ENCODE peak calls at places on chromosomes 7 and 10, in six cellular contexts. O is CD8-positive, alpha-beta T cell; S is PC-9; J is fibroblast of lung; I is keratinocyte; M is heart right ventricle. G is an unnamed sample.
A peak's percentile ranks its signal among the peaks of the same experiment; 100 is the strongest.

GRCh38 chr7:96827701-96828100 is 118.1 kb upstream of the SEM1 start:
- DNase-seq in O (no peak), S (no peak), J (no peak), I (no peak), M (no peak), G (no peak)

GRCh38 chr7:56009695-56010094 is 41.5 kb downstream of the PSPH start:
- DNase-seq in O (no peak), S (no peak), J (no peak), I (no peak), M (peak; percentile 15), G (no peak)

GRCh38 chr7:44104880-44105771 is 981 bp downstream of the AEBP1 start:
- DNase-seq in O (no peak), S (no peak), J (peak; percentile 64), I (no peak), M (no peak), G (no peak)

GRCh38 chr7:88217675-88218427 is 2.0 kb downstream of the SRI start:
- DNase-seq in O (no peak), S (peak; percentile 19), J (no peak), I (no peak), M (no peak), G (no peak)

GRCh38 chr7:149787428-149788299 is 14.3 kb upstream of the ZNF467 start:
- DNase-seq in O (peak; percentile 20), S (peak; percentile 52), J (no peak), I (no peak), M (no peak), G (no peak)

GRCh38 chr7:128170461-128170860 is 70.6 kb upstream of the LEP start:
- DNase-seq in O (no peak), S (no peak), J (no peak), I (no peak), M (no peak), G (no peak)

GRCh38 chr10:112213098-112213823 is 29.7 kb upstream of the GPAM start:
- DNase-seq in O (no peak), S (no peak), J (no peak), I (no peak), M (no peak), G (no peak)

GRCh38 chr7:16747095-16747494 is 6.5 kb upstream of the TSPAN13 start:
- DNase-seq in O (no peak), S (no peak), J (peak; percentile 59), I (no peak), M (peak; percentile 62), G (no peak)

GRCh38 chr10:98420786-98421185 is 5.8 kb upstream of the PYROXD2 start:
- DNase-seq in O (no peak), S (no peak), J (no peak), I (no peak), M (peak; percentile 42), G (no peak)

GRCh38 chr10:102113956-102114857 is 6.0 kb downstream of the LDB1 start:
- DNase-seq in O (peak; percentile 14), S (no peak), J (no peak), I (no peak), M (no peak), G (no peak)

GRCh38 chr7:105896407-105896842 is 20.0 kb upstream of the ATXN7L1 start:
- DNase-seq in O (no peak), S (no peak), J (peak; percentile 18), I (no peak), M (no peak), G (no peak)

GRCh38 chr10:33813415-33813814 is 478.9 kb upstream of the NRP1 start:
- DNase-seq in O (no peak), S (no peak), J (no peak), I (no peak), M (no peak), G (no peak)

GRCh38 chr7:114979388-114979787 is 57.5 kb downstream of the MDFIC start:
- DNase-seq in O (no peak), S (peak; percentile 73), J (peak; percentile 41), I (no peak), M (peak; percentile 66), G (no peak)

GRCh38 chr7:41247128-41247865 is 455.6 kb downstream of the INHBA start:
- DNase-seq in O (no peak), S (peak; percentile 60), J (peak; percentile 9), I (no peak), M (no peak), G (no peak)

GRCh38 chr7:17131060-17131345 is 167.4 kb upstream of the AHR start:
- DNase-seq in O (no peak), S (no peak), J (peak; percentile 46), I (no peak), M (no peak), G (no peak)

GRCh38 chr7:69399038-69399800 is 199.1 kb upstream of the AUTS2 start:
- DNase-seq in O (no peak), S (no peak), J (no peak), I (no peak), M (peak; percentile 16), G (no peak)

GRCh38 chr10:22258471-22258870 is 40.7 kb upstream of the EBLN1 start:
- DNase-seq in O (no peak), S (no peak), J (no peak), I (no peak), M (no peak), G (no peak)

GRCh38 chr10:80410578-80411145 is 2.3 kb downstream of the PRXL2A start:
- DNase-seq in O (no peak), S (no peak), J (no peak), I (no peak), M (no peak), G (no peak)

GRCh38 chr7:14859267-14859666 is 43.3 kb downstream of the DGKB start:
- DNase-seq in O (no peak), S (no peak), J (no peak), I (no peak), M (no peak), G (no peak)

GRCh38 chr10:44925224-44925623 is 14.1 kb downstream of the TMEM72 start:
- DNase-seq in O (no peak), S (no peak), J (no peak), I (no peak), M (no peak), G (no peak)

DNA sequence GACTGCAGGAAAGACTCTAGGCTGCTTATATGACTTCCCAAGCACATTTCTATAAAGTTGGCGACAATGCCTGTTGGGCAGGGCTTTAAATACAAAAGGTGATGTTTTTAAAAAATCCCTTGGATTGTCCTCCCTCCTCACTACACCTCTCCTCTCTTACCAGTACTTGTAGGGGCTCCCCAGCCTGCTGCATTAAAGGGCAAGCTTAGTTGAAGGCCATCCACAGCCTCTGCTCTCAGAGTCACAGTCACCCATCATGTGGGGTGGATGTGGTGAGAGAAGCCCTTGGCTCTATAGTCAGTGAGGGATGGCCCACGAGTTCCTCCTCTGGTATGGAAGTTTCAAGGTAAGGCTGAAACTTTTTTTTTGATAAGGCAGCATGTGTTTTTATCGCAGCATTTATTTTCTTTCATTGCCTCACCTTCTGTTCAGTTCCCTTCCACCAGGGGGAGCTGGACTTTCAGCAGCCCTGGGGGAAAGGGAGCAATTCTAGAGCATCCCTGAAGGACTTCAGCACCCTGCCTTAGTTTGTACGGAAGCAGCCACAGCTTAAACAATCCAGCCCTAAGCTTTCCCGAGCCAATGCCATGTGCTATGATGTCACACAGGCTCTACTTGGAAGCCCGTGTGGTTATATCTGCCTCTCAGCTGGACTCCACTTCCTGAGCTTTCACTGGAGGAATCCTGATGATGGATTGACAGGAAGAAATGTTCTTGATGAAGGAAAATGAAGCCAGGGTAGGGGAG is 131.9 kb downstream of the CALCR start:
- DNase-seq in O (peak; percentile 17), S (peak; percentile 39), J (peak; percentile 17), I (no peak), M (no peak), G (no peak)
- TF ChIP-seq CTCF in O (peak; percentile 52), S (peak; percentile 82), J (peak; percentile 63), I (peak; percentile 87), M (no peak), G (peak; percentile 72)

GRCh38 chr10:43622022-43622421 is 15.8 kb downstream of the ZNF485 start:
- DNase-seq in O (no peak), S (no peak), J (no peak), I (no peak), M (no peak), G (no peak)

GRCh38 chr10:43619368-43619767 is 13.1 kb downstream of the ZNF485 start:
- DNase-seq in O (no peak), S (no peak), J (no peak), I (no peak), M (no peak), G (no peak)

DNA sequence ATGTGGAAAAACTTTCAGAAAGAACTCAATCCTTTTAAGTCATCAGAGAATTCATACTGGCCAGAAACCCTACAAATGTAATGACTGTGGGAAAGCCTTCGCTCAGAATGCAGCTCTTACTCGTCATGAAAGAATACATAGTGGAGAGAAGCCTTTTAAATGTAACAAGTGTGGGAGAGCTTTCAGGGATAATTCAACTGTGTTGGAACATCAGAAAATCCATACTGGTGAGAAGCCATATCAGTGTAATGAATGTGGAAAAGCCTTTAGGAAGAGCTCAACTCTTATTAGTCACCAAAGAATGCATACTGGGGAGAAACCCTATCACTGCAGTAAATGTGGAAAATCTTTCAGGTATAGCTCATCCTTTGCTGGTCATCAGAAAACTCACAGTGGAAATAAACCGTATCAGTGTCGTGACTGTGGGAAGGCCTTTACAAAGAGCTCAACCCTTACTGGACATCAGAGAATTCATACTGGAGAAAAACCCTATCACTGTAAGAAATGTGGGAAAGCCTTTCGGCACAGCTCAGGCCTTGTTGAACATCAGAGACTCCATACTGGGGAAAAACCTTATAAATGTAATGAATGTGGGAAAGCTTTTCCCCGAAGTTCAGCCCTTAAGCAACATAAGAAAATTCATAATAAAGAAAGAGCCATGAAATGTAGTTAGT is 10.6 kb downstream of the ZNF485 start:
- DNase-seq in O (no peak), S (no peak), J (no peak), I (no peak), M (no peak), G (no peak)
- H3K9me3 ChIP-seq in O (peaks cover 15% of the 10 kb centered on the region), S (peaks cover 64% of the 10 kb centered on the region), J (no peaks in the 10 kb centered on the region), I (peaks cover 21% of the 10 kb centered on the region), M (peaks cover 15% of the 10 kb centered on the region), G (peaks cover 30% of the 10 kb centered on the region)

DNA sequence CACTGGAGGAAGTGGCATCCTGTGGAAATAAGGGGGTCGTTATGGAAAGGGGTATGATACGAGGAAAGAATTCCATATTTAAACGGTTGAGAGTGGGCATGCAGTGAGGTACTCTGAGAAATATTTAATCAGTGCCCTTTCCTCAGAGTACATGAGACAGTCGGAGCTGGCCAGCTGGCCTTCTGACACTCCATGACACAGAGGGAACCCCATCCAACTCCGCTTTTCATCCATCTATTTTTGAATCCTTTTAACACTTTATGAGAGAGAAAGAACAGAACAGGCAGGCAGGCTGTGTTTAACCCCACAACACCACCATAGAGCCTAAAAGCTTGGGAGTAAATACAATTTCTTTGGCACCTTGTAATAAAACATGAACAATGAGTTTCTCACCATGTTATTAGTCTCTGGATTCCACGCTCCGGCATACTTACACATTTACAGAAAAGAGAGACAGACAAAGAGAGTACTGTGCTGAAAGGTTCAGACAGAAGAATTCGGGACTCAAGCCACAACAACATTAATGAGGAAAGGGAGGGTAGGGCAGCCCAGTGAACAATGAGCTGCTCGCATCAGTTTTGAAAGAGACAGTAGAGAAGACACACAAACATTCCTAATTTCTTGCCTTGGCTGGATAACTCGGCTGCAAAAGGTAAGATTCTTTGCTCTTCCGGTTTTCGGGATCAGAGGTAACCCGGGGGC is 124.2 kb upstream of the PDLIM1 start:
- DNase-seq in O (no peak), S (no peak), J (no peak), I (no peak), M (peak; percentile 74), G (no peak)
- H3K4me3 ChIP-seq in O (no peak overlapping the region), S (no peak overlapping the region), J (no peak overlapping the region), I (no peak overlapping the region), M (peak overlapping the region; percentile 46), G (no peak overlapping the region)

DNA sequence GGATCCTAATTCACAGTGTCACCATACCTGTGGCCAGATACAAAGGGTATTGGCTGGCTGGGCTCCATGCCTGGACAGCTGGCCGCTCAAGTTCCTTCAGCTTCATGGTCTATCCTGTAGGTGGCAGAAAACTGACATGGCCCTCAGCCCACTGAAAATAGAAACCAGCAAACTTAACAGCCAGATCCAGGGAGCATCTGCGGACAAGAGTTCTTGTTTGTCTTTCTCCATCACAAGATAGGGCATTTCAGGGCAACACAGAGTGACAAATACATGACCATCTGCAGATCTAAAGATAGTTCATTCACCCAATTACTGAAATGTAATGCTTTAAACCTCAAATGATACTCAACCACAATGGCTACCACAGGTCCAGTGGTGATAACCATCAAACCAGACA is 2.8 kb downstream of the SEC31B start:
- DNase-seq in O (no peak), S (no peak), J (no peak), I (no peak), M (no peak), G (no peak)
- TF ChIP-seq CTCF in O (no peak), S (no peak), J (no peak), I (no peak), M (no peak), G (peak; percentile 24)